ENCODE peak calls at places on chromosomes 1 and 21, in six cellular contexts. W, N, Z, R, O and T are unnamed samples.
A peak's percentile ranks its signal among the peaks of the same experiment; 100 is the strongest.

GRCh38 chr1:8427986-8428385 is 110.1 kb downstream of the SLC45A1 start:
- DNase-seq in R (no peak), O (no peak), N (no peak), Z (no peak), W (no peak), T (no peak)

GRCh38 chr21:43902441-43902840 is 37.4 kb downstream of the AGPAT3 start:
- DNase-seq in O (no peak), N (no peak), Z (peak; percentile 27), R (no peak), W (no peak), T (no peak)

GRCh38 chr21:19501115-19501514 is 1097.5 kb upstream of the TMPRSS15 start:
- DNase-seq in N (no peak), W (no peak), R (no peak), Z (no peak), O (no peak), T (no peak)

GRCh38 chr1:91870322-91870721 is 15.6 kb downstream of the TGFBR3 start:
- DNase-seq in N (no peak), W (no peak), R (no peak), Z (no peak), O (no peak), T (no peak)

GRCh38 chr1:24294757-24295371 is 24.3 kb upstream of the GRHL3 start:
- DNase-seq in O (peak; percentile 67), W (no peak), R (peak; percentile 91), N (peak; percentile 71), Z (no peak), T (peak; percentile 65)

GRCh38 chr1:25055961-25056360 is 125.9 kb upstream of the RUNX3 start:
- DNase-seq in Z (no peak), R (no peak), N (no peak), W (no peak), O (no peak), T (no peak)

GRCh38 chr1:46575300-46575699 is 23.9 kb upstream of the KNCN start:
- DNase-seq in O (no peak), Z (no peak), R (no peak), W (no peak), N (no peak), T (no peak)

GRCh38 chr1:212487286-212487685 is 54.6 kb downstream of the NENF start:
- DNase-seq in Z (no peak), W (no peak), O (no peak), N (no peak), R (no peak), T (no peak)

GRCh38 chr1:177328251-177328650 is 157.5 kb downstream of the BRINP2 start:
- DNase-seq in N (peak; percentile 2), R (peak; percentile 15), O (no peak), Z (no peak), W (no peak), T (no peak)

GRCh38 chr1:203807211-203807610 is 11.8 kb downstream of the ZBED6 start:
- DNase-seq in Z (peak; percentile 95), W (no peak), N (peak; percentile 76), O (no peak), R (no peak), T (no peak)

GRCh38 chr1:207825719-207826556 is 74.1 kb downstream of the CD46 start:
- DNase-seq in W (peak; percentile 98), Z (peak; percentile 63), N (peak; percentile 52), O (no peak), R (no peak), T (peak; percentile 72)

GRCh38 chr1:201646623-201647022 is 107.7 kb downstream of the NAV1 start:
- DNase-seq in N (no peak), W (no peak), O (no peak), Z (no peak), R (no peak), T (no peak)

GRCh38 chr1:22163578-22163977 is 20.7 kb upstream of the WNT4 start:
- DNase-seq in W (no peak), N (no peak), Z (no peak), O (no peak), R (no peak), T (peak; percentile 66)

GRCh38 chr1:14095001-14095400 is 395.0 kb downstream of the PRDM2 start:
- DNase-seq in O (peak; percentile 45), Z (no peak), N (peak; percentile 6), R (peak; percentile 9), W (no peak), T (no peak)

GRCh38 chr1:203299180-203299579 is 6.1 kb upstream of the BTG2 start:
- DNase-seq in Z (no peak), R (no peak), N (no peak), W (no peak), O (no peak), T (no peak)

GRCh38 chr1:153750026-153750995 is 22.5 kb downstream of the INTS3 start:
- DNase-seq in R (no peak), O (peak; percentile 42), Z (no peak), W (no peak), N (no peak), T (no peak)

GRCh38 chr1:162040657-162041056 is 17.0 kb upstream of the OLFML2B start:
- DNase-seq in N (peak; percentile 35), O (peak; percentile 69), Z (peak; percentile 50), W (no peak), R (peak; percentile 43), T (no peak)

GRCh38 chr1:19756480-19756879 is 43.2 kb downstream of the TMCO4 start:
- DNase-seq in Z (no peak), N (no peak), R (no peak), O (no peak), W (no peak), T (no peak)

DNA sequence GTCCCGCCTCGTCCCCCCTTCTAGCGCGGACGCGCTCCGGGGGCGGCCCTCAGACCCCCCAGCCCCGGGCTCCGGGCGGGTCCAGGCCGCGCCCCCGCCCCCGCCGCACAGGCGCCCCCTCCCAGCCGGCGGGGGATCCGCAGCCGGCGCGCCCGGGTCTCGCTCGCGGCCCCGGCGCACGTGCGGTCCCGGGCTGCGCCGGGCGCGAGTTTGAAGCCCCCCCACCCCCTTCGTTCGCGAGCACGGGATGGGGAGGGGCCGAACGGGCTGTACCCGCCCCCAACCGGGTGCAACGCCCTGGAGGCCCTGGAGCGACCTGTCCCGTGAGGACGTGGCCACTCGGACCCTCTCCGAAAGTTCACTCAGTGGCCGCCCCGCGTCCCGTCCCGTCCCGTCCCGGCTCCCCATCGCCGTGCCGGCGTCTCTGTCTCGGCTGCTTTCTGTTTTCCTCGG is 796 bp downstream of the PTPRF start:
- DNase-seq in W (no peak), R (no peak), Z (no peak), O (peak; percentile 57), N (no peak), T (peak; percentile 70)
- H3K4me3 ChIP-seq in W (no peak overlapping the region), R (peak overlapping the region; percentile 87), Z (peak overlapping the region; percentile 86), O (peak overlapping the region; percentile 54), N (peak overlapping the region; percentile 72), T (peak overlapping the region; percentile 43)

DNA sequence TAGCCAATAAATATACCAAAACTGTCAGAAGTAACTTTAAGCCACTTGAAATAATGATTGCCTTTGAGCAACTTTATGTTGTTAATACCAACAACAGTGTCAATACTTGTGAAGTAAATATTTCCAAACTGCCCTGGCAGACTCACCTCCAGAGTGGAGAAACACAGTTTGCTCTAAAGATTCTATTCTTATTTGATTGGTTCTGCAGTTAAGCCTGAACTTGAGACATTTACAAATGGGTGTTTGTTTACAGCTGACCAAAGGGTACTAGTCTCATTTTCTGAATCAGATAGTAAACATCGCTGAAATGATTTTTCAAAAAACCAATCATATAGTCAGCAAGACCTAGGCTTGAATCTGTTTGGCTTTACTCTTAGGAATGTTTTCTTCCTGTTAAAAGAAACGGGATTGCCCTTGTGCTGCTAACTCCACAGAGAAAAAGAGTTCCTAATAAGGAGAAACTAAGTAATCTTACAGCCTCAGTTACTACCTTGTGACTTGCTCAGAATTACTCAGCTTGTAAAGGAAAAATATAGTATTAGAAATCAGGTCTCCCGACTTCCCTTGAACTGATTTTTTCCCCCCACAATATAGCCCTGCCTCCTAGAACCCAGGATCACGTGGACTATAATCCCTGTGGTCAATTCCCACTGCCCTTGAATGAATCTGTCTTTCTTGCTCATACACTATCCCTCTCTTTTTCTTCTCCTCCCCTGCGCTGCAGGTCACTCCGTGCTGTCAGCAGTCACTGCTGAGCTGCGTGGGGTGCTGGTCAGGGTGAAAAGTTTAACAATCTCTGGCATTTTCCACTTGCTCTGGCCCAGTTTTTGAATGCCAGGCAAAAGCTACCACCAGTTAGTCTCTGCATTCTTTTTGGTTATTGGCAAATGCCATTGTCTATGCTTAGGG is 1.6 kb upstream of the MYOC start:
- DNase-seq in N (peak; percentile 75), W (no peak), O (no peak), Z (peak; percentile 10), R (no peak), T (no peak)
- H3K9ac ChIP-seq in N (no peak overlapping the region), W (no peak overlapping the region), O (no peak overlapping the region), Z (no peak overlapping the region), R (no peak overlapping the region), T (no peak overlapping the region)

GRCh38 chr21:45548711-45549491 is 6.7 kb upstream of the SLC19A1 start:
- DNase-seq in R (no peak), N (no peak), W (no peak), O (no peak), Z (no peak), T (no peak)

GRCh38 chr21:45551816-45552695 is 9.8 kb upstream of the SLC19A1 start:
- DNase-seq in Z (no peak), W (no peak), O (no peak), N (no peak), R (no peak), T (no peak)

GRCh38 chr21:45549670-45550463 is 7.6 kb upstream of the SLC19A1 start:
- DNase-seq in R (no peak), W (peak; percentile 49), Z (no peak), O (no peak), N (no peak), T (no peak)

GRCh38 chr21:45551316-45551715 is 9.1 kb upstream of the SLC19A1 start:
- DNase-seq in W (peak; percentile 35), O (no peak), Z (peak; percentile 91), R (peak; percentile 42), N (peak; percentile 81), T (no peak)

GRCh38 chr21:45550552-45551210 is 8.4 kb upstream of the SLC19A1 start:
- DNase-seq in W (peak; percentile 84), Z (no peak), O (peak; percentile 35), R (no peak), N (no peak), T (no peak)
- H3K4me3 ChIP-seq in W (peak overlapping the region; percentile 49), Z (no peak overlapping the region), O (no peak overlapping the region), R (no peak overlapping the region), N (no peak overlapping the region), T (no peak overlapping the region)

GRCh38 chr1:56099766-56100165 is 479.6 kb downstream of the PLPP3 start:
- DNase-seq in O (no peak), Z (peak; percentile 22), R (no peak), N (peak; percentile 20), W (no peak), T (no peak)

GRCh38 chr1:56094168-56094567 is 485.2 kb downstream of the PLPP3 start:
- DNase-seq in O (no peak), R (no peak), Z (no peak), W (no peak), N (no peak), T (no peak)

GRCh38 chr1:56095924-56096655 is 483.3 kb downstream of the PLPP3 start:
- DNase-seq in Z (peak; percentile 93), W (no peak), O (no peak), R (peak; percentile 52), N (peak; percentile 96), T (no peak)

GRCh38 chr1:56097713-56098112 is 481.6 kb downstream of the PLPP3 start:
- DNase-seq in Z (peak; percentile 37), R (no peak), O (no peak), W (no peak), N (peak; percentile 11), T (no peak)

DNA sequence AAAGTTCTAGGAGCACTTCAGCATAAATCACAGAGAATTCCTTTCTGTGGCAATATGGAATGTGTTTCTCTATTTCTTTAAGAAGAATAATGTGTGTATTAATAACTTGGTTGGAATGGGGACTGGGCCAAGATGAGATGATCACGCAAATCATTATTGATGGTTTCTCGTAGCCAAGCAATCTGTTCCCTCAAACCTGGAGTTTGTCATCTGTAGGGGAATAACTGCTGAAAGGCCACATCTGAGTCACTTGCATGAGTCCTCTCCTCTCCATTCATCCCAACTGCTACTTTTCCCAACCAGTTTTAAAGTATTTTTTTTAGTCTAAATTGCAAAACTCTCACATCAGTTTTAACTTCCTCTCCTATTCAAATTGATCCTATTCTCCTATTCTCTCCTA is 480.4 kb downstream of the PLPP3 start:
- DNase-seq in R (no peak), Z (peak; percentile 85), W (no peak), O (no peak), N (peak; percentile 84), T (no peak)
- H3K9ac ChIP-seq in R (no peak overlapping the region), Z (no peak overlapping the region), W (no peak overlapping the region), O (no peak overlapping the region), N (no peak overlapping the region), T (no peak overlapping the region)